ENCODE peak calls at places on chromosome 6, in six cellular contexts. X is A549, J is NB4, S is HepG2, V is K562, H is GM12878. K is an unnamed sample.

GRCh38 chr6:71412559-71412958 is 123.9 kb downstream of the OGFRL1 start:
- DNase-seq in X (no peak), J (no peak), S (no peak), V (no peak), H (no peak), K (no peak)

GRCh38 chr6:6851059-6851658 is 256.6 kb upstream of the RREB1 start:
- DNase-seq in X (peak; percentile 70), J (no peak), S (peak; percentile 12), V (peak; percentile 85), H (no peak), K (peak; percentile 92)

GRCh38 chr6:147510949-147511590 is 2.6 kb downstream of the SAMD5 start:
- DNase-seq in X (no peak), J (no peak), S (peak; percentile 13), V (peak; percentile 54), H (no peak), K (no peak)

GRCh38 chr6:11992086-11992485 is 20.0 kb upstream of the HIVEP1 start:
- DNase-seq in X (no peak), J (no peak), S (no peak), V (no peak), H (no peak), K (no peak)

GRCh38 chr6:10759884-10760329 is 12.3 kb downstream of the TMEM14B start:
- DNase-seq in X (peak; percentile 40), J (no peak), S (no peak), V (peak; percentile 25), H (no peak), K (peak; percentile 53)

GRCh38 chr6:108024427-108025073 is 50.0 kb downstream of the OSTM1 start:
- DNase-seq in X (no peak), J (no peak), S (no peak), V (no peak), H (no peak), K (no peak)

GRCh38 chr6:7543761-7544424 is 2.4 kb downstream of the DSP start:
- DNase-seq in X (no peak), J (peak; percentile 35), S (no peak), V (no peak), H (no peak), K (no peak)

GRCh38 chr6:87916446-87916845 is 131.2 kb upstream of the SPACA1 start:
- DNase-seq in X (no peak), J (no peak), S (no peak), V (no peak), H (no peak), K (no peak)

GRCh38 chr6:31559958-31560696 is 12.0 kb upstream of the LTA start:
- DNase-seq in X (no peak), J (peak; percentile 98), S (no peak), V (peak; percentile 92), H (peak; percentile 88), K (peak; percentile 99)

GRCh38 chr6:111096246-111096645 is 8.9 kb downstream of the SLC16A10 start:
- DNase-seq in X (no peak), J (no peak), S (no peak), V (no peak), H (no peak), K (no peak)

GRCh38 chr6:151763303-151763702 is 44.2 kb upstream of the ESR1 start:
- DNase-seq in X (no peak), J (no peak), S (peak; percentile 15), V (no peak), H (no peak), K (no peak)

GRCh38 chr6:139568956-139569538 is 194.6 kb upstream of the CITED2 start:
- DNase-seq in X (no peak), J (no peak), S (no peak), V (no peak), H (no peak), K (peak; percentile 80)

GRCh38 chr6:132414761-132415160 is 13.5 kb upstream of the MOXD1 start:
- DNase-seq in X (no peak), J (no peak), S (no peak), V (no peak), H (no peak), K (no peak)

GRCh38 chr6:42453649-42454427 is 2.1 kb upstream of the TRERF1 start:
- DNase-seq in X (peak; percentile 5), J (peak; percentile 81), S (no peak), V (peak; percentile 21), H (no peak), K (peak; percentile 36)

GRCh38 chr6:148118303-148118702 is 224.3 kb upstream of the SASH1 start:
- DNase-seq in X (no peak), J (no peak), S (no peak), V (no peak), H (no peak), K (no peak)

GRCh38 chr6:166307082-166307980 is 861 bp downstream of the PRR18 start:
- DNase-seq in X (no peak), J (no peak), S (no peak), V (no peak), H (no peak), K (no peak)

GRCh38 chr6:79946773-79947190 is 571 bp downstream of the ELOVL4 start:
- DNase-seq in X (peak; percentile 5), J (peak; percentile 15), S (no peak), V (no peak), H (no peak), K (no peak)

GRCh38 chr6:21479140-21479539 is 114.4 kb upstream of the SOX4 start:
- DNase-seq in X (no peak), J (no peak), S (no peak), V (no peak), H (no peak), K (peak; percentile 84)
- H3K4me3 ChIP-seq in X (no peak overlapping the region), J (no peak overlapping the region), S (no peak overlapping the region), V (no peak overlapping the region), H (no peak overlapping the region), K (peak overlapping the region; percentile 29)

GRCh38 chr6:158194487-158195280 is 26.5 kb downstream of the GTF2H5 start:
- DNase-seq in X (no peak), J (no peak), S (no peak), V (no peak), H (no peak), K (no peak)

GRCh38 chr6:158191032-158191431 is 22.9 kb downstream of the GTF2H5 start:
- DNase-seq in X (no peak), J (no peak), S (no peak), V (no peak), H (no peak), K (no peak)

GRCh38 chr6:158188591-158188990 is 20.4 kb downstream of the GTF2H5 start:
- DNase-seq in X (no peak), J (no peak), S (no peak), V (no peak), H (no peak), K (no peak)

GRCh38 chr6:158185729-158186456 is 17.7 kb downstream of the GTF2H5 start:
- DNase-seq in X (no peak), J (no peak), S (no peak), V (no peak), H (no peak), K (no peak)

GRCh38 chr6:158191769-158192168 is 23.6 kb downstream of the GTF2H5 start:
- DNase-seq in X (no peak), J (no peak), S (no peak), V (no peak), H (no peak), K (no peak)
- TF ChIP-seq MYC in X (no peak), J (no peak), S (no peak), V (no peak), H (no peak), K (no peak)

DNA sequence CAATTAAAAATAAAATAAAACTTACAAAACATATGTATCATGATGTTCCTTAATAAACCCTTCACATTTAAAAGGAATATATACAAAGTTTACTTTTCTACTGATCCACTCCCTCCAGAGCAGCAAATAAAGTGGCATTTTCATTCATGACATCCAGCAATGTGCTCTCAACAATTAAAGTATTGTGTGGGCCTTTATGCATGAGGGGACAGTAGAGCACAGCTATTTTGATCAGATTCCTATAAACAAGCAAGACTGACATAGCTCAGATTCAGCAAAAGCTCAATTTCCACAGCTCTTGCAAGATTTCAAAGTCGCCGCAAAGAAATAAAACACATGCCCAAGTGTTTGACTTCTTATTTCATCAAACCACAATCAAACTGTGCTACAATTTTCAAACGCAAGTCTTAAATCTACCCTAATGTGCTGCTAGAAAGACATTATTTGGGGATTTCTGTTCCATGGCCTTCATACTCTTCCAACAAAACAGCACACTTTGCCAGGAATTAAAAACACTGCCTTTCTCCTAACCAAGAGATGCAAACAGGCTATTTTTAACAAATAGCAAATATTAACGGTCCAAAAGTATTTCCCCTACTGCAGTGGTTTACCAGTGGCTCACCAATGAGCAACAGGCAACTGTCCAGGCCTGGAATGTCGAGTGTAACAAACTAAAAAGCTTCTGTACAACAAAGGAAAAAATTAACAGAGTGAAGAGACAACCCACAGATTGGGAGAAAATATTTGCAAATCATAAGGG is 52.3 kb downstream of the MBOAT1 start:
- DNase-seq in X (no peak), J (no peak), S (no peak), V (no peak), H (no peak), K (no peak)
- H3K4me3 ChIP-seq in X (no peak overlapping the region), J (no peak overlapping the region), S (no peak overlapping the region), V (no peak overlapping the region), H (no peak overlapping the region), K (no peak overlapping the region)

DNA sequence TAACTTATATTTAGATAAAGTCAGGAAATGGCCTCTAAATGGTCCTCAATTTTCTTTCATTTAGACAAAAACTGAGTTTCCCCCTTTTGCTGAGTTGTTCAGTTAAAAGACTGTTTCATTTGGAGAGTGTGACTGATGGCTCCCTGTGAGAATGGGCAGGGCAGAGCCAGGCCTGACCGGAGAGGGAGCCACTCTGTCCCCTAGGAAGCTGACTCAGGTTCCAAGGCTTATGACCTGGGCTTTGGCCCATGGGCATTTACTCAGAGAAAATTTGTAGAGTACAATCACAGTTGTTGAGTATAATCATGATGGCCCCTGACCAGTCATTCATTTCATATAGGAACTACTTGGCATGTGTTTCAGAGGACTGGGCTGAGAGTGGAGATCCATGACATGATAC is 37.0 kb upstream of the AIG1 start:
- DNase-seq in X (no peak), J (no peak), S (no peak), V (no peak), H (no peak), K (no peak)
- TF ChIP-seq MYC in X (no peak), J (no peak), S (no peak), V (no peak), H (no peak), K (no peak)

GRCh38 chr6:5150676-5151075 is 65.5 kb downstream of the PPP1R3G start:
- DNase-seq in X (no peak), J (no peak), S (no peak), V (no peak), H (no peak), K (no peak)

GRCh38 chr6:5151295-5151954 is 66.3 kb downstream of the PPP1R3G start:
- DNase-seq in X (no peak), J (no peak), S (no peak), V (no peak), H (no peak), K (no peak)

GRCh38 chr6:5153186-5153585 is 68.0 kb downstream of the PPP1R3G start:
- DNase-seq in X (no peak), J (no peak), S (no peak), V (no peak), H (no peak), K (no peak)

GRCh38 chr6:5152417-5152816 is 67.3 kb downstream of the PPP1R3G start:
- DNase-seq in X (no peak), J (no peak), S (no peak), V (no peak), H (no peak), K (no peak)

GRCh38 chr6:5151955-5152401 is 66.8 kb downstream of the PPP1R3G start:
- DNase-seq in X (no peak), J (no peak), S (no peak), V (no peak), H (no peak), K (no peak)
- H3K4me3 ChIP-seq in X (no peak overlapping the region), J (no peak overlapping the region), S (no peak overlapping the region), V (no peak overlapping the region), H (no peak overlapping the region), K (no peak overlapping the region)